ENCODE peak calls at places on chromosomes 11 and 22, in five cellular contexts. N is tibial artery, E is hepatocyte, J is lower lobe of right lung, K is GM23338. A is an unnamed sample. For H3K4me1, the result is how much of the 10 kb centered on the place peaks cover.

GRCh38 chr22:49236541-49237075 is 591.1 kb downstream of the BRD1 start:
- DNase-seq in K (no peak), J (no peak), E (no peak), N (peak), A (no peak)

GRCh38 chr11:64371201-64371600 is 12.2 kb downstream of the RPS6KA4 start:
- DNase-seq in J (no peak), K (no peak), N (no peak), E (no peak), A (no peak)

GRCh38 chr22:37745548-37746365 is 48.9 kb downstream of the TRIOBP start:
- DNase-seq in K (peak), J (peak), N (peak), E (peak), A (peak)

GRCh38 chr11:29293825-29294224 is 723.0 kb downstream of the KCNA4 start:
- DNase-seq in J (no peak), K (no peak), N (no peak), E (no peak), A (no peak)

GRCh38 chr11:20599424-20600346 is at the start of gene SLC6A5:
- DNase-seq in J (no peak), E (peak), K (peak), N (no peak), A (peak)

GRCh38 chr11:6405039-6405667 is 13.7 kb downstream of the APBB1 start:
- DNase-seq in E (peak), K (peak), N (no peak), J (peak), A (peak)

GRCh38 chr11:76838422-76839068 is 22.2 kb upstream of the ACER3 start:
- DNase-seq in J (no peak), K (peak), E (peak), N (no peak), A (peak)

GRCh38 chr22:20503816-20504215 is 3.6 kb upstream of the MED15 start:
- DNase-seq in E (no peak), J (peak), K (no peak), N (no peak), A (no peak)

GRCh38 chr11:87583931-87584330 is 546.2 kb downstream of the TMEM135 start:
- DNase-seq in N (no peak), E (no peak), J (no peak), K (no peak), A (no peak)

GRCh38 chr11:119298726-119299125 is 18.2 kb downstream of the MCAM start:
- DNase-seq in E (no peak), K (no peak), J (no peak), N (no peak), A (no peak)

GRCh38 chr11:68924073-68924925 is 20.6 kb downstream of the IGHMBP2 start:
- DNase-seq in J (no peak), N (peak), K (no peak), E (no peak), A (no peak)

GRCh38 chr11:38274031-38274430 is 1676.0 kb upstream of the RAG2 start:
- DNase-seq in E (no peak), N (no peak), K (no peak), J (no peak), A (no peak)

GRCh38 chr11:125401235-125401634 is 94.8 kb downstream of the FEZ1 start:
- DNase-seq in K (peak), N (no peak), E (no peak), J (no peak), A (no peak)

GRCh38 chr11:125404136-125404810 is 91.8 kb downstream of the FEZ1 start:
- DNase-seq in N (no peak), J (no peak), K (peak), E (peak), A (peak)

GRCh38 chr11:125402436-125402835 is 93.6 kb downstream of the FEZ1 start:
- DNase-seq in K (no peak), J (no peak), E (peak), N (no peak), A (no peak)

GRCh38 chr11:125398994-125399638 is 96.9 kb downstream of the FEZ1 start:
- DNase-seq in J (no peak), E (no peak), N (no peak), K (no peak), A (no peak)

DNA sequence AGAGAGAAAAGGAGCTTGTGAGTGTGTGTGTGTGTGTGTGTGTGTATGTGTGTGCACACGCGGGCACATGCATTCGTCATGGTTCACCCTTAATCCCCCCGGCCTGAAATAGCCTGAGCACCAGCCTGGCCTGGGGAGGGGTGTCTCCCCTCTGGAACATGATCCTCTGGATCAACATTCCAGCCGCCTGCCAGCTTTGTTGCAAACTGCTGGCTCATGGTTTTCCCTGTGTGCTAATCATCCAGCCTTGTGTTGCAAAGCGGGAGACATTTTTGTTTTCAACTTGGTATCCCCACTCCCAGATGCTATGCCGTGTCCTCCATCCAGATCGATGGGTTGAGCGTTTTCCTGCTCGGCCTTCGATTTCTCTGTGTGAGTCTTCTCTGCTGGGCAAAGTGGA is 94.3 kb downstream of the FEZ1 start:
- DNase-seq in J (no peak), N (no peak), K (peak), E (peak), A (peak)
- H3K4me1 ChIP-seq in J (under half), N (under half), K (under half), E (under half), A (under half)

GRCh38 chr11:128948583-128948982 is 5.9 kb upstream of the TP53AIP1 start:
- DNase-seq in J (no peak), E (no peak), K (peak), N (no peak), A (peak)
- TF ChIP-seq CTCF in J (no peak), E (no peak), K (peak), N (no peak), A (peak)

GRCh38 chr22:50527921-50528681 is 1.7 kb downstream of the TYMP start:
- DNase-seq in N (no peak), E (no peak), K (peak), J (peak), A (peak)
- H3K4me1 ChIP-seq in N (under half), E (under half), K (under half), J (half or more), A (under half)

GRCh38 chr22:17974087-17974486 is 50.3 kb downstream of the MICAL3 start:
- DNase-seq in J (no peak), E (no peak), N (no peak), K (no peak), A (no peak)

GRCh38 chr22:17971711-17972110 is 52.6 kb downstream of the MICAL3 start:
- DNase-seq in N (no peak), J (no peak), E (no peak), K (no peak), A (no peak)

GRCh38 chr22:17973217-17973616 is 51.1 kb downstream of the MICAL3 start:
- DNase-seq in E (no peak), J (no peak), N (no peak), K (no peak), A (no peak)

GRCh38 chr22:17974703-17975372 is 49.5 kb downstream of the MICAL3 start:
- DNase-seq in K (no peak), E (no peak), J (no peak), N (no peak), A (no peak)

GRCh38 chr22:17972385-17973181 is 51.8 kb downstream of the MICAL3 start:
- DNase-seq in N (no peak), K (peak), E (no peak), J (no peak), A (no peak)
- TF ChIP-seq CTCF in N (no peak), K (no peak), E (no peak), J (no peak), A (no peak)

GRCh38 chr22:50600541-50600940 is at the start of gene MAPK8IP2:
- DNase-seq in E (peak), J (no peak), K (no peak), N (no peak), A (peak)

GRCh38 chr22:50600967-50601668 is 525 bp downstream of the MAPK8IP2 start:
- DNase-seq in J (no peak), N (no peak), E (no peak), K (no peak), A (peak)

GRCh38 chr22:50603511-50604255 is 3.1 kb downstream of the MAPK8IP2 start:
- DNase-seq in K (peak), E (no peak), N (no peak), J (no peak), A (peak)

GRCh38 chr22:50601669-50602337 is 1.2 kb downstream of the MAPK8IP2 start:
- DNase-seq in J (no peak), N (no peak), K (no peak), E (no peak), A (no peak)

GRCh38 chr22:50602338-50602700 is 1.7 kb downstream of the MAPK8IP2 start:
- DNase-seq in N (no peak), J (no peak), E (no peak), K (no peak), A (no peak)
- H3K4me1 ChIP-seq in N (under half), J (under half), E (under half), K (under half), A (under half)